ENCODE peak calls at places on chromosome 11, in nine cellular contexts. T is nephron progenitor cell, N is HCT116, G is progenitor cell of endocrine pancreas, D is mammary epithelial cell, C is A673, H is fibroblast of the aortic adventitia, Y is endothelial cell, L is adrenal gland. O is an unnamed sample.

GRCh38 chr11:45095691-45096010 is 50.8 kb upstream of the PRDM11 start:
- DNase-seq in L (no peak), C (no peak), H (no peak), D (no peak), N (no peak), T (no peak), Y (no peak), G (no peak), O (no peak)

GRCh38 chr11:117378966-117379865 is 51.6 kb downstream of the CEP164 start:
- DNase-seq in L (no peak), Y (no peak), H (no peak), T (no peak), D (no peak), G (no peak), N (no peak), C (no peak), O (no peak)

GRCh38 chr11:35145249-35145648 is 6.3 kb downstream of the CD44 start:
- DNase-seq in L (no peak), D (no peak), N (no peak), Y (no peak), T (no peak), G (no peak), C (no peak), H (no peak), O (no peak)

GRCh38 chr11:118997627-118998387 is at the start of gene CENATAC:
- DNase-seq in H (peak), G (peak), D (peak), T (peak), N (peak), L (peak), C (peak), Y (peak), O (peak)

GRCh38 chr11:132408877-132409276 is 1038.5 kb downstream of the NTM start:
- DNase-seq in G (no peak), Y (no peak), N (no peak), D (no peak), T (no peak), L (no peak), C (peak), H (no peak), O (no peak)

GRCh38 chr11:122910775-122911174 is 28.2 kb downstream of the JHY start:
- DNase-seq in Y (no peak), L (peak), D (peak), T (no peak), H (peak), G (no peak), C (peak), N (peak), O (no peak)

GRCh38 chr11:115623021-115623451 is 118.8 kb upstream of the CADM1 start:
- DNase-seq in C (no peak), T (no peak), H (peak), G (no peak), D (peak), L (peak), N (no peak), Y (no peak), O (no peak)

GRCh38 chr11:11882539-11882938 is 40.8 kb downstream of the USP47 start:
- DNase-seq in N (no peak), T (no peak), C (no peak), G (no peak), Y (no peak), L (no peak), D (no peak), H (no peak), O (no peak)

GRCh38 chr11:9565822-9566560 is 7.5 kb upstream of the WEE1 start:
- DNase-seq in L (peak), H (peak), G (no peak), D (peak), Y (no peak), C (peak), N (peak), T (no peak), O (no peak)

GRCh38 chr11:64996710-64997380 is at the start of gene BATF2:
- DNase-seq in T (peak), H (peak), D (peak), N (peak), G (no peak), Y (peak), C (peak), L (peak), O (peak)

GRCh38 chr11:18223937-18224387 is 12.6 kb downstream of the SAA4 start:
- DNase-seq in C (no peak), L (no peak), H (no peak), N (no peak), G (no peak), D (no peak), Y (no peak), T (no peak), O (no peak)

GRCh38 chr11:47784785-47785381 is 17.7 kb upstream of the FNBP4 start:
- DNase-seq in Y (no peak), G (no peak), C (no peak), L (no peak), N (no peak), D (no peak), H (no peak), T (no peak), O (no peak)

GRCh38 chr11:92811341-92811740 is 158.1 kb upstream of the MTNR1B start:
- DNase-seq in T (no peak), C (no peak), H (no peak), N (no peak), Y (no peak), G (no peak), L (no peak), D (peak), O (no peak)

GRCh38 chr11:64152841-64153691 is 12.8 kb downstream of the MACROD1 start:
- DNase-seq in T (peak), H (peak), D (peak), N (no peak), G (peak), C (peak), L (peak), Y (peak), O (peak)

GRCh38 chr11:131118247-131118646 is 202.0 kb upstream of the SNX19 start:
- DNase-seq in H (no peak), C (no peak), D (peak), N (no peak), L (no peak), Y (no peak), G (no peak), T (no peak), O (no peak)

GRCh38 chr11:19762266-19762665 is 49.6 kb downstream of the NAV2 start:
- DNase-seq in T (no peak), G (no peak), H (no peak), C (no peak), L (no peak), N (no peak), Y (no peak), D (no peak), O (no peak)

GRCh38 chr11:7787239-7787638 is 9.5 kb downstream of the OR5P2 start:
- DNase-seq in C (no peak), D (no peak), L (no peak), G (no peak), H (no peak), N (no peak), Y (no peak), T (no peak), O (no peak)

GRCh38 chr11:44963948-44964347 is 13.3 kb upstream of the TP53I11 start:
- DNase-seq in H (no peak), L (no peak), T (no peak), N (no peak), Y (no peak), C (no peak), G (no peak), D (no peak), O (no peak)

GRCh38 chr11:71327156-71328085 is 75.0 kb upstream of the SHANK2 start:
- DNase-seq in L (no peak), G (no peak), C (no peak), N (no peak), Y (no peak), H (no peak), D (no peak), T (no peak), O (no peak)

GRCh38 chr11:129637473-129637872 is 178.2 kb upstream of the TMEM45B start:
- DNase-seq in N (no peak), G (no peak), D (peak), T (no peak), H (no peak), L (no peak), Y (no peak), C (no peak), O (no peak)

GRCh38 chr11:130425156-130425555 is 3.3 kb downstream of the ADAMTS8 start:
- DNase-seq in L (no peak), N (no peak), C (no peak), D (no peak), T (no peak), G (no peak), Y (no peak), H (no peak), O (no peak)

GRCh38 chr11:68677432-68677831 is 6.9 kb upstream of the GAL start:
- DNase-seq in C (peak), N (peak), L (peak), Y (no peak), T (no peak), G (no peak), H (peak), D (peak), O (no peak)

GRCh38 chr11:9462806-9463537 is 2.2 kb downstream of the ZNF143 start:
- DNase-seq in N (no peak), D (peak), L (no peak), G (no peak), Y (no peak), T (no peak), C (no peak), H (peak), O (no peak)

GRCh38 chr11:95768521-95768920 is 21.1 kb downstream of the FAM76B start:
- DNase-seq in Y (no peak), H (peak), T (no peak), C (no peak), N (no peak), L (no peak), G (no peak), D (no peak), O (no peak)

GRCh38 chr11:47394050-47394321 is 14.4 kb upstream of the SLC39A13 start:
- DNase-seq in N (no peak), Y (no peak), C (no peak), H (no peak), D (no peak), T (no peak), G (no peak), L (no peak), O (no peak)

GRCh38 chr11:76368497-76368896 is 12.4 kb downstream of the THAP12 start:
- DNase-seq in H (no peak), L (no peak), T (no peak), N (no peak), Y (no peak), C (no peak), D (no peak), G (no peak), O (no peak)

GRCh38 chr11:27456140-27456801 is 16.3 kb downstream of the LGR4 start:
- DNase-seq in C (peak), T (no peak), G (no peak), N (no peak), Y (no peak), H (peak), D (peak), L (no peak), O (no peak)

GRCh38 chr11:79201637-79202347 is 239.0 kb downstream of the TENM4 start:
- DNase-seq in D (peak), N (no peak), H (no peak), G (no peak), Y (no peak), T (no peak), L (no peak), C (no peak), O (no peak)

GRCh38 chr11:109421981-109422590 is at the start of gene C11orf87:
- DNase-seq in L (no peak), D (no peak), C (no peak), Y (peak), T (peak), N (no peak), H (peak), G (no peak), O (no peak)

GRCh38 chr11:112308651-112309050 is 48.0 kb upstream of the PLET1 start:
- DNase-seq in G (no peak), D (no peak), N (no peak), L (no peak), Y (no peak), H (no peak), T (no peak), C (no peak), O (no peak)

GRCh38 chr11:1565173-1565903 is 6.7 kb downstream of the DUSP8 start:
- DNase-seq in L (no peak), C (no peak), Y (peak), H (no peak), N (no peak), G (no peak), D (no peak), T (no peak), O (no peak)
- TF ChIP-seq CTCF in L (no peak), C (no peak), Y (no peak), H (no peak), N (no peak), G (no peak), D (no peak), T (no peak), O (no peak)

GRCh38 chr11:72704028-72704782 is 30.0 kb upstream of the PDE2A start:
- DNase-seq in Y (no peak), C (no peak), D (no peak), T (no peak), L (no peak), G (no peak), N (no peak), H (peak), O (no peak)
- TF ChIP-seq CTCF in Y (no peak), C (peak), D (no peak), T (no peak), L (no peak), G (no peak), N (peak), H (peak), O (no peak)

DNA sequence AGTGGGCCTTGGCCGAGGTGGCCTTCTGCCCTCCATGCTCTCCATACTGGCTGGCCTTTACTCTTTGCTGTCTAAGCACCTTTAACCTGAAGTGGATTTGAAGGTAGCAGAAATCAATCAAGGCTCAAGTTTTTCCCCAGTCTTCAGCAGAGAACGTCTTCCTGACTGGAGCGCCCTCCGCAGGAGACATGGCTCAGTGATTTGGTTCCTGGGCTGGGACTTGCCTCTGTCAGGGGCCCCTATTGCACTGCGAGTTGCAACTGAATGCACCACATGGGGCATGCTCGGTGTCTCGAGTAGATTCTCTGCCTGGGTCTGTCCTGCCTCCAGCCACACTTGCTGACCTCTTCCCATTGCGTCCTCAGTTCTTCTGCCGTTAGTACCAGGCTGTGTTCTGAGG is 79.6 kb downstream of the BMAL1 start:
- DNase-seq in C (no peak), L (no peak), H (no peak), Y (no peak), G (no peak), T (no peak), D (no peak), N (no peak), O (no peak)
- TF ChIP-seq CTCF in C (no peak), L (no peak), H (no peak), Y (no peak), G (no peak), T (no peak), D (no peak), N (no peak), O (no peak)

GRCh38 chr11:126969865-126970479 is 30.6 kb downstream of the KIRREL3 start:
- DNase-seq in G (no peak), N (no peak), Y (peak), D (peak), L (peak), T (peak), C (peak), H (peak), O (no peak)
- TF ChIP-seq CTCF in G (peak), N (peak), Y (peak), D (peak), L (peak), T (peak), C (peak), H (peak), O (peak)

DNA sequence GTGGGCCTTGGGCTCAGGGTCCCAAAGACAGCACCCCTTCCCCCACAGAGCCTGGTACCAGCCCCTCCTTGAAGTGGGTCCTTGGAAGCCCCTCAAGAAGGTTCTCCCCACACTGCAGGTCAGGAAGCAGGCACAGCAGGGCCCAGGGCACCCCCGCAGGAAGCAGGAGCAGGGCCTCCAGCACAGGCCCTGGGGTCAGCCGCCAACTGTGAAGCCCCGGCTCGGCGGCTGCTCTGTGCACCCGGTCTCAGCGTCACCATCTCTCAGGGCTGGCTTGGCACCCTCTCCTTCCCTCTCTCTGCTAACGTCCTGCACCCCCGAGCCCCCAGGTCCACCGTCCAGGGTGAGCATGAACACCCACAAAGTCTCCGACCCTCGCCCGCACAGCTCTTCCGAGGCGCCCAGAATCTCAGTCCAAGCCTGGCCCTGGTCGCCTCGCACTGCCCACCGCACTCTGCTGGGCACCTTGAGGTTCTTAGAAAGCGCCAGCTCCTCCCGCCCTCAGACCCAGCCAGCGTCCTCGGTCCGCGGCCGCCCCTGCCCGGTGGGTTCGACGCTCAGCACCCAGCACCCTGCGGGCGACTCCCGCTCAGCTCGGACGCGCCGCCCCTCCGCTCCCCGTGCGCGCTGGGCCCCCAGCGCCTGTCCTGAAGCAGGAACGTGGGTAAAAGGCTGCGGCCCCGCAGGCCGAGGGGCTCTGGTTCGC is 1.4 kb upstream of the SIGIRR start:
- DNase-seq in T (no peak), L (no peak), Y (no peak), D (no peak), H (no peak), N (no peak), C (no peak), G (no peak), O (no peak)
- TF ChIP-seq CTCF in T (no peak), L (no peak), Y (no peak), D (no peak), H (no peak), N (no peak), C (no peak), G (no peak), O (no peak)

GRCh38 chr11:86513138-86513537 is 138.5 kb downstream of the CCDC81 start:
- DNase-seq in H (no peak), N (no peak), T (no peak), D (no peak), C (no peak), G (no peak), Y (no peak), L (no peak), O (no peak)
- TF ChIP-seq CTCF in H (no peak), N (no peak), T (no peak), D (no peak), C (no peak), G (no peak), Y (no peak), L (no peak), O (no peak)

DNA sequence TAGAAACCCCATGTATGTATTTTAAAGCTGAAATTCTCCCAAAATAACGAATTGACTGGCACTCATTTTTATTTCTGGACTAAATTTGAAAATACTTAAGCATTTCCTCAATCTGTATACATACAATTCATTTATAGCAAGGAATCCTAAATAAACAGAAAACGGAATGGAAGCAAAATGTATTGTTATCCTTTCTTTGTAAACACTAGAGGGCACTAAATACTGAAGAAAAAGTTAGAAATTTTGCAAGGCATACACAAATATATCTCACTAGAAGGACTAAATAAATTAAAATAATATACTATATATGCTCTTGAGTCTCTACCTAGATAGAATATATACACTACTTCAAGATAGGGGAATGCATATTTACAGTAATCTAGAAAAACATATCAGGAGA is 23.1 kb upstream of the ANO5 start:
- DNase-seq in L (no peak), N (no peak), T (no peak), D (no peak), C (no peak), G (no peak), H (no peak), Y (no peak), O (no peak)
- TF ChIP-seq CTCF in L (peak), N (peak), T (peak), D (no peak), C (peak), G (peak), H (no peak), Y (peak), O (peak)

GRCh38 chr11:75248924-75249256 is 8.3 kb downstream of the TPBGL start:
- DNase-seq in Y (no peak), D (no peak), H (no peak), G (no peak), N (no peak), C (no peak), L (no peak), T (no peak), O (no peak)
- TF ChIP-seq CTCF in Y (no peak), D (no peak), H (no peak), G (peak), N (no peak), C (no peak), L (no peak), T (no peak), O (no peak)

GRCh38 chr11:69881467-69882269 is 62.5 kb upstream of the FGF3 start:
- DNase-seq in Y (peak), L (no peak), C (no peak), D (no peak), N (no peak), G (no peak), T (peak), H (no peak), O (no peak)

GRCh38 chr11:69880041-69880802 is 61.0 kb upstream of the FGF3 start:
- DNase-seq in H (no peak), C (no peak), L (no peak), N (no peak), D (no peak), Y (no peak), T (no peak), G (no peak), O (no peak)

GRCh38 chr11:69880803-69881445 is 61.7 kb upstream of the FGF3 start:
- DNase-seq in Y (no peak), H (no peak), G (no peak), N (no peak), L (no peak), D (no peak), C (no peak), T (no peak), O (no peak)

GRCh38 chr11:69883292-69884255 is 64.4 kb upstream of the FGF3 start:
- DNase-seq in Y (no peak), G (no peak), D (no peak), C (no peak), N (no peak), H (no peak), L (no peak), T (no peak), O (no peak)

GRCh38 chr11:69882270-69882608 is 63.0 kb upstream of the FGF3 start:
- DNase-seq in L (no peak), N (no peak), H (no peak), G (no peak), D (no peak), Y (no peak), C (no peak), T (no peak), O (no peak)
- TF ChIP-seq CTCF in L (no peak), N (no peak), H (no peak), G (no peak), D (no peak), Y (no peak), C (no peak), T (no peak), O (no peak)

GRCh38 chr11:101434241-101434640 is 149.6 kb downstream of the TRPC6 start:
- DNase-seq in L (no peak), H (no peak), T (no peak), G (no peak), C (no peak), Y (no peak), D (peak), N (no peak), O (no peak)

GRCh38 chr11:101429708-101430107 is 154.1 kb downstream of the TRPC6 start:
- DNase-seq in N (no peak), Y (no peak), D (no peak), T (no peak), G (no peak), C (no peak), L (no peak), H (no peak), O (no peak)

GRCh38 chr11:101430236-101430635 is 153.6 kb downstream of the TRPC6 start:
- DNase-seq in T (no peak), N (no peak), H (no peak), Y (no peak), L (no peak), G (no peak), D (no peak), C (no peak), O (no peak)

DNA sequence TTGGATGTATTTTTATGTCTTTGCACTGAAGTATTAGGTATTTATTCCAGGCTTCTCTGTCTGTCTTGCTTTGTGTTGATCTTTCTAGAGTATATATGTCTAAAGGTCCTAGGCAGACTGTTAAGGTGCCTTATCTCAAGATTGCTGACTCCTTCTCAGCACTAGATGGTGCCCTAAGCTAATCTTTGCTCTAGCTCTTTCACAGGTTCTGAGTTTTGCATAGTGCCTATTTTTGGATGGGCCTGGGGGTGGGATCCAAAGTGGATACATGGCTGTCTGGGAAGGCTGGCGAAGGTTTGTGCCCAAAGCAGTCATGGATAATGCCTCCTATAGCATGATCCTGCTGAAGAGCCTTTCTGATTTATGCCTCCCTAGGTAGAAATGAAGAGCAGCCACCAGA is 154.9 kb downstream of the TRPC6 start:
- DNase-seq in N (peak), C (peak), G (no peak), T (no peak), Y (no peak), H (peak), L (no peak), D (peak), O (no peak)
- TF ChIP-seq CTCF in N (peak), C (peak), G (peak), T (no peak), Y (peak), H (no peak), L (peak), D (peak), O (peak)

O was measured in D721Med.